ENCODE peak calls at places on chromosomes 12 and 14, in ten cellular contexts. E is heart left ventricle; Z is tibial artery; A is cardiac fibroblast; R is CD8-positive, alpha-beta T cell; P is HTR-8/SVneo; I is Calu3; F is cortex of kidney; S is RWPE1; V is naive thymus-derived CD8-positive, alpha-beta T cell. J is an unnamed sample.

GRCh38 chr12:45732250-45732649 is 2.7 kb downstream of the ARID2 start:
- DNase-seq in E (no peak), Z (no peak), S (no peak), I (no peak), R (no peak), V (no peak), P (no peak), F (no peak), A (peak; percentile 16), J (no peak)

GRCh38 chr12:126093911-126094310 is 1028.7 kb downstream of the AACS start:
- DNase-seq in S (peak; percentile 47), V (no peak), A (peak; percentile 3), P (no peak), Z (no peak), R (no peak), I (peak; percentile 11), E (no peak), F (no peak), J (no peak)

GRCh38 chr14:55336161-55336560 is 64.9 kb downstream of the FBXO34 start:
- DNase-seq in V (no peak), P (no peak), Z (no peak), E (no peak), A (peak; percentile 45), F (no peak), R (no peak), S (peak; percentile 34), I (peak; percentile 76), J (no peak)

GRCh38 chr14:30874999-30875787 is 834 bp downstream of the COCH start:
- DNase-seq in P (no peak), I (peak; percentile 18), Z (no peak), S (no peak), A (no peak), R (no peak), F (no peak), E (no peak), V (no peak), J (no peak)

GRCh38 chr12:24066865-24067264 is 117.4 kb upstream of the SOX5 start:
- DNase-seq in E (no peak), F (no peak), R (no peak), I (no peak), V (no peak), Z (peak; percentile 23), S (peak; percentile 13), A (peak; percentile 76), P (no peak), J (no peak)

GRCh38 chr12:57474862-57475261 is 4.8 kb downstream of the ARHGAP9 start:
- DNase-seq in P (no peak), Z (no peak), E (no peak), R (no peak), I (no peak), S (no peak), A (no peak), V (no peak), F (no peak), J (no peak)

GRCh38 chr14:70641548-70642312 is at the start of gene TTC9:
- DNase-seq in R (no peak), F (no peak), Z (no peak), I (peak; percentile 49), P (peak; percentile 59), A (peak; percentile 6), V (peak; percentile 51), E (peak; percentile 41), S (no peak), J (no peak)

GRCh38 chr12:58919271-58920101 is 818 bp downstream of the LRIG3 start:
- DNase-seq in I (no peak), F (no peak), P (peak; percentile 30), R (no peak), E (no peak), A (peak; percentile 38), V (no peak), S (peak; percentile 48), Z (peak; percentile 36), J (no peak)

GRCh38 chr14:96203116-96203515 is 1.5 kb upstream of the BDKRB2 start:
- DNase-seq in P (no peak), F (no peak), S (no peak), I (no peak), E (no peak), V (no peak), R (no peak), Z (no peak), A (no peak), J (no peak)

GRCh38 chr12:116276433-116277216 is 868 bp downstream of the MED13L start:
- DNase-seq in Z (peak; percentile 71), A (peak; percentile 75), S (peak; percentile 56), P (peak; percentile 36), R (peak; percentile 71), I (peak; percentile 76), F (no peak), V (peak; percentile 62), E (peak; percentile 77), J (no peak)

GRCh38 chr12:9334026-9334692 is 126.0 kb upstream of the PZP start:
- DNase-seq in Z (no peak), F (no peak), V (no peak), R (no peak), E (no peak), S (no peak), I (no peak), A (no peak), P (no peak), J (no peak)

GRCh38 chr12:122001379-122002209 is 20.1 kb upstream of the BCL7A start:
- DNase-seq in E (no peak), P (no peak), A (no peak), I (no peak), S (peak; percentile 89), Z (no peak), R (no peak), V (no peak), F (no peak), J (no peak)

GRCh38 chr12:46217686-46218508 is 50.9 kb downstream of the SLC38A1 start:
- DNase-seq in Z (peak; percentile 39), V (peak; percentile 70), I (no peak), P (no peak), S (no peak), F (no peak), A (no peak), E (peak; percentile 34), R (peak; percentile 65), J (no peak)

GRCh38 chr14:92135269-92135668 is 13.5 kb downstream of the CPSF2 start:
- DNase-seq in P (peak; percentile 18), V (no peak), E (no peak), A (peak; percentile 67), S (no peak), Z (no peak), F (no peak), I (no peak), R (no peak), J (peak; percentile 35)

GRCh38 chr14:97456497-97456896 is 659.3 kb downstream of the VRK1 start:
- DNase-seq in I (no peak), P (no peak), S (no peak), Z (no peak), F (no peak), R (no peak), V (no peak), A (no peak), E (no peak), J (no peak)

GRCh38 chr12:2834581-2835491 is at the start of gene NRIP2:
- DNase-seq in E (peak; percentile 47), F (no peak), V (no peak), Z (no peak), S (no peak), P (no peak), A (peak; percentile 82), I (no peak), R (no peak), J (no peak)

GRCh38 chr14:32049361-32050103 is 27.6 kb upstream of the ARHGAP5 start:
- DNase-seq in Z (no peak), V (no peak), P (no peak), F (no peak), S (no peak), A (no peak), I (no peak), R (no peak), E (no peak), J (no peak)

GRCh38 chr12:105523164-105524057 is 192.9 kb downstream of the C12orf75 start:
- DNase-seq in V (no peak), R (no peak), A (peak; percentile 95), I (no peak), E (peak; percentile 85), F (no peak), P (peak; percentile 49), S (no peak), Z (peak; percentile 75), J (no peak)